ENCODE peak calls at places on chromosome 7, in six cellular contexts. One of them, this sample, is unnamed.

GRCh38 chr7:78345293-78345692 is 546.7 kb downstream of the PHTF2 start:
- DNase-seq in A549: no peak
- DNase-seq in HepG2: no peak
- DNase-seq in suprapubic skin: no peak
- DNase-seq in adrenal gland: no peak
- DNase-seq in transverse colon: no peak
- DNase-seq in this sample: no peak

GRCh38 chr7:155901176-155901575 is 88.9 kb upstream of the SHH start:
- DNase-seq in A549: no peak
- DNase-seq in HepG2: no peak
- DNase-seq in suprapubic skin: no peak
- DNase-seq in adrenal gland: no peak
- DNase-seq in transverse colon: no peak
- DNase-seq in this sample: no peak

GRCh38 chr7:113710310-113711106 is 208.3 kb downstream of the PPP1R3A start:
- DNase-seq in A549: peak; percentile 37
- DNase-seq in HepG2: peak; percentile 63
- DNase-seq in suprapubic skin: no peak
- DNase-seq in adrenal gland: peak; percentile 56
- DNase-seq in transverse colon: peak; percentile 20
- DNase-seq in this sample: no peak

GRCh38 chr7:51075681-51076580 is 240.7 kb downstream of the COBL start:
- DNase-seq in A549: no peak
- DNase-seq in HepG2: no peak
- DNase-seq in suprapubic skin: no peak
- DNase-seq in adrenal gland: no peak
- DNase-seq in transverse colon: no peak
- DNase-seq in this sample: no peak

GRCh38 chr7:17941171-17941490 is 837 bp upstream of the SNX13 start:
- DNase-seq in A549: peak; percentile 17
- DNase-seq in HepG2: peak; percentile 18
- DNase-seq in suprapubic skin: no peak
- DNase-seq in adrenal gland: no peak
- DNase-seq in transverse colon: no peak
- DNase-seq in this sample: no peak

GRCh38 chr7:152897401-152897800 is 137.8 kb downstream of the ACTR3B start:
- DNase-seq in A549: no peak
- DNase-seq in HepG2: no peak
- DNase-seq in suprapubic skin: no peak
- DNase-seq in adrenal gland: no peak
- DNase-seq in transverse colon: no peak
- DNase-seq in this sample: no peak

GRCh38 chr7:42831051-42831952 is 80.6 kb downstream of the C7orf25 start:
- DNase-seq in A549: no peak
- DNase-seq in HepG2: peak; percentile 5
- DNase-seq in suprapubic skin: no peak
- DNase-seq in adrenal gland: peak; percentile 52
- DNase-seq in transverse colon: peak; percentile 20
- DNase-seq in this sample: no peak

GRCh38 chr7:26061340-26062239 is 90.4 kb upstream of the NFE2L3 start:
- DNase-seq in A549: peak; percentile 68
- DNase-seq in HepG2: peak; percentile 62
- DNase-seq in suprapubic skin: peak; percentile 75
- DNase-seq in adrenal gland: peak; percentile 82
- DNase-seq in transverse colon: peak; percentile 84
- DNase-seq in this sample: no peak

GRCh38 chr7:28409716-28410627 is 2.3 kb upstream of the CREB5 start:
- DNase-seq in A549: peak; percentile 17
- DNase-seq in HepG2: no peak
- DNase-seq in suprapubic skin: peak; percentile 79
- DNase-seq in adrenal gland: peak; percentile 49
- DNase-seq in transverse colon: peak; percentile 18
- DNase-seq in this sample: no peak

GRCh38 chr7:152553671-152554317 is 118.0 kb upstream of the KMT2C start:
- DNase-seq in A549: no peak
- DNase-seq in HepG2: no peak
- DNase-seq in suprapubic skin: no peak
- DNase-seq in adrenal gland: no peak
- DNase-seq in transverse colon: no peak
- DNase-seq in this sample: no peak

GRCh38 chr7:909358-910329 is 33.3 kb downstream of the GET4 start:
- DNase-seq in A549: peak; percentile 50
- DNase-seq in HepG2: no peak
- DNase-seq in suprapubic skin: no peak
- DNase-seq in adrenal gland: peak; percentile 80
- DNase-seq in transverse colon: peak; percentile 75
- DNase-seq in this sample: no peak

GRCh38 chr7:149071641-149072437 is 18.7 kb downstream of the ZNF786 start:
- DNase-seq in A549: peak; percentile 31
- DNase-seq in HepG2: no peak
- DNase-seq in suprapubic skin: no peak
- DNase-seq in adrenal gland: no peak
- DNase-seq in transverse colon: no peak
- DNase-seq in this sample: no peak

GRCh38 chr7:29921404-29922010 is 68.1 kb downstream of the SCRN1 start:
- DNase-seq in A549: peak; percentile 28
- DNase-seq in HepG2: peak; percentile 52
- DNase-seq in suprapubic skin: no peak
- DNase-seq in adrenal gland: peak; percentile 51
- DNase-seq in transverse colon: peak; percentile 35
- DNase-seq in this sample: no peak

GRCh38 chr7:90903856-90904255 is 307.7 kb downstream of the CDK14 start:
- DNase-seq in A549: no peak
- DNase-seq in HepG2: no peak
- DNase-seq in suprapubic skin: no peak
- DNase-seq in adrenal gland: no peak
- DNase-seq in transverse colon: no peak
- DNase-seq in this sample: no peak

GRCh38 chr7:39005461-39005860 is 27.8 kb downstream of the POU6F2 start:
- DNase-seq in A549: no peak
- DNase-seq in HepG2: no peak
- DNase-seq in suprapubic skin: no peak
- DNase-seq in adrenal gland: no peak
- DNase-seq in transverse colon: no peak
- DNase-seq in this sample: no peak

GRCh38 chr7:51705701-51706100 is 389.1 kb upstream of the COBL start:
- DNase-seq in A549: no peak
- DNase-seq in HepG2: no peak
- DNase-seq in suprapubic skin: no peak
- DNase-seq in adrenal gland: peak; percentile 39
- DNase-seq in transverse colon: no peak
- DNase-seq in this sample: no peak

GRCh38 chr7:95229301-95229700 is 95.0 kb downstream of the PON1 start:
- DNase-seq in A549: no peak
- DNase-seq in HepG2: no peak
- DNase-seq in suprapubic skin: no peak
- DNase-seq in adrenal gland: no peak
- DNase-seq in transverse colon: no peak
- DNase-seq in this sample: no peak

GRCh38 chr7:129989466-129989865 is 36.7 kb upstream of the UBE2H start:
- DNase-seq in A549: no peak
- DNase-seq in HepG2: no peak
- DNase-seq in suprapubic skin: no peak
- DNase-seq in adrenal gland: no peak
- DNase-seq in transverse colon: no peak
- DNase-seq in this sample: no peak

GRCh38 chr7:44981035-44981706 is 2.4 kb upstream of the MYO1G start:
- DNase-seq in A549: no peak
- DNase-seq in HepG2: no peak
- DNase-seq in suprapubic skin: peak; percentile 47
- DNase-seq in adrenal gland: no peak
- DNase-seq in transverse colon: no peak
- DNase-seq in this sample: no peak

GRCh38 chr7:132177708-132178392 is 398.4 kb downstream of the PLXNA4 start:
- DNase-seq in A549: no peak
- DNase-seq in HepG2: no peak
- DNase-seq in suprapubic skin: no peak
- DNase-seq in adrenal gland: no peak
- DNase-seq in transverse colon: no peak
- DNase-seq in this sample: no peak

GRCh38 chr7:27073066-27073465 is 22.7 kb downstream of the HOXA1 start:
- DNase-seq in A549: no peak
- DNase-seq in HepG2: no peak
- DNase-seq in suprapubic skin: no peak
- DNase-seq in adrenal gland: no peak
- DNase-seq in transverse colon: no peak
- DNase-seq in this sample: no peak

DNA sequence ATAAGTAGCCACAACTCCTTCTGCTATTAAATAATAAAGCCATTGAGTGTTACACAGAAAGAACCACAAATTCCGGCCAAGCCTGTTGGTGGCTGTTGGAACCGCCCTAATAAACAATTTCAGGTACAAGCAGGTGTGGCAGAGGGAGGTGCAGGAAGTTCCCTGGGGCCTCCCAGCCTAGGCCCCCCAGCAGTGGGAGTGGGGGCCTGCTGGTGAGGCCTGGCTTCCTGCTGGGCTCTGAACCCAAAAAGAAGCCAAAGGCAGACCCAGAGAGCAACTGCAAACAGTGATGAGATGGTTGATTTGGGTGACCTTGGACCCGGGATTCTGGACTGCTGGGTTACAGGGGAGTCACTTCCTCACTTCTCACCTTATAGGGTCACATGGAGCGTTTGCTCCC is 21.0 kb upstream of the LMTK2 start:
- DNase-seq in A549: no peak
- DNase-seq in HepG2: no peak
- DNase-seq in suprapubic skin: no peak
- DNase-seq in adrenal gland: no peak
- DNase-seq in transverse colon: peak; percentile 55
- DNase-seq in this sample: peak; percentile 78
- TF ChIP-seq CTCF in A549: no peak
- TF ChIP-seq CTCF in HepG2: no peak
- TF ChIP-seq CTCF in suprapubic skin: no peak
- TF ChIP-seq CTCF in adrenal gland: no peak
- TF ChIP-seq CTCF in transverse colon: peak; percentile 53
- TF ChIP-seq CTCF in this sample: no peak

DNA sequence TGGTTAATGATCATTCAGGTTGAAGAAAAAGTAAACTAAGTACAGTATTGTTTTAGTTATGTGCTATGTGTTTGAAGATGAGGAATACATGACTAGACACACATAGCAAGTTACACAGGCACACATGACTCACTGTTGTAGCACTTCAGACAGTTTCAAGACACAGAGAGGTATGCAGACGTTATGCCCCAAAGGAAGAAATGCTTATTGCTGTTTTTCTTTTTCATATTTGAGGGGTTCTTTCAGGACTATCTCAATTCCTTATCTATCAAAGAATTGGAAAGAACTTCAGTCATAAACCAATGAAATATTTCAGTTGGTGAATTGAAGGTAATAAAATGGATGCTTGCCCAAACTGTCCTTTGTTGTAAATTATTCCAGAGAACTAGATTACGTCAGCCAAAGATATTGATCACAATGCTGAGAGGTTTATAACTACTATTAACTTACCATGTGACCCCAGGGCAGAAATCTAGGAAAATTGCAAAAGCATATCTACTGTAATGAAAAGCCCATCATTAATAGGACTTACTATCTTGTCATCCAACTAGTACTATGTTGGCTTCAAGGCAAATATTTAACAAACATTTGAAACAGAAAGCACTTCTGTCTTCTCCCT is 61.2 kb upstream of the CAPZA2 start:
- DNase-seq in A549: peak; percentile 62
- DNase-seq in HepG2: peak; percentile 59
- DNase-seq in suprapubic skin: no peak
- DNase-seq in adrenal gland: no peak
- DNase-seq in transverse colon: no peak
- DNase-seq in this sample: no peak
- H3K27ac ChIP-seq in A549: peak overlapping the region; percentile 80
- H3K27ac ChIP-seq in HepG2: no peak overlapping the region
- H3K27ac ChIP-seq in suprapubic skin: no peak overlapping the region
- H3K27ac ChIP-seq in adrenal gland: no peak overlapping the region
- H3K27ac ChIP-seq in transverse colon: peak overlapping the region; percentile 77
- H3K27ac ChIP-seq in this sample: no peak overlapping the region

GRCh38 chr7:106064836-106065559 is 47.1 kb downstream of the SYPL1 start:
- DNase-seq in A549: peak; percentile 88
- DNase-seq in HepG2: peak; percentile 78
- DNase-seq in suprapubic skin: peak; percentile 93
- DNase-seq in adrenal gland: peak; percentile 97
- DNase-seq in transverse colon: peak; percentile 79
- DNase-seq in this sample: peak; percentile 92
- TF ChIP-seq POLR2A in A549: peak; percentile 6
- TF ChIP-seq POLR2A in HepG2: no peak
- TF ChIP-seq POLR2A in suprapubic skin: no peak
- TF ChIP-seq POLR2A in adrenal gland: peak; percentile 72
- TF ChIP-seq POLR2A in transverse colon: peak; percentile 4
- TF ChIP-seq POLR2A in this sample: no peak

GRCh38 chr7:138871065-138871464 is 73.1 kb upstream of the ATP6V0A4 start:
- DNase-seq in A549: no peak
- DNase-seq in HepG2: no peak
- DNase-seq in suprapubic skin: no peak
- DNase-seq in adrenal gland: no peak
- DNase-seq in transverse colon: no peak
- DNase-seq in this sample: no peak
- TF ChIP-seq CTCF in A549: no peak
- TF ChIP-seq CTCF in HepG2: no peak
- TF ChIP-seq CTCF in suprapubic skin: no peak
- TF ChIP-seq CTCF in adrenal gland: no peak
- TF ChIP-seq CTCF in transverse colon: no peak
- TF ChIP-seq CTCF in this sample: no peak

GRCh38 chr7:75979361-75980125 is 14.9 kb downstream of the TMEM120A start:
- DNase-seq in A549: no peak
- DNase-seq in HepG2: no peak
- DNase-seq in suprapubic skin: peak; percentile 64
- DNase-seq in adrenal gland: peak; percentile 44
- DNase-seq in transverse colon: no peak
- DNase-seq in this sample: no peak
- H3K27ac ChIP-seq in A549: peak overlapping the region; percentile 24
- H3K27ac ChIP-seq in HepG2: no peak overlapping the region
- H3K27ac ChIP-seq in suprapubic skin: no peak overlapping the region
- H3K27ac ChIP-seq in adrenal gland: peak overlapping the region; percentile 81
- H3K27ac ChIP-seq in transverse colon: peak overlapping the region; percentile 75
- H3K27ac ChIP-seq in this sample: no peak overlapping the region

This sample was measured in vagina.